ENCODE peak calls at places on chromosomes 12 and 14, in six cellular contexts. S, H, P, I, F and J are unnamed samples.
A peak's percentile ranks its signal among the peaks of the same experiment; 100 is the strongest.

GRCh38 chr12:32544893-32545292 is 134.2 kb upstream of the DNM1L start:
- DNase-seq in S (no peak), H (no peak), P (no peak), I (no peak), F (no peak), J (no peak)

GRCh38 chr12:15883536-15883935 is 1.3 kb downstream of the STRAP start:
- DNase-seq in S (no peak), H (no peak), P (no peak), I (no peak), F (no peak), J (no peak)

GRCh38 chr12:48336066-48336465 is 14.7 kb downstream of the ZNF641 start:
- DNase-seq in S (no peak), H (no peak), P (no peak), I (no peak), F (no peak), J (no peak)

GRCh38 chr12:3617565-3617964 is 126.6 kb downstream of the PRMT8 start:
- DNase-seq in S (no peak), H (no peak), P (no peak), I (no peak), F (no peak), J (no peak)

GRCh38 chr14:77257700-77258099 is 13.3 kb downstream of the NGB start:
- DNase-seq in S (no peak), H (no peak), P (no peak), I (no peak), F (no peak), J (no peak)

GRCh38 chr12:19799886-19800602 is 360.8 kb downstream of the AEBP2 start:
- DNase-seq in S (no peak), H (no peak), P (no peak), I (peak; percentile 56), F (no peak), J (peak; percentile 42)

GRCh38 chr14:57389646-57390036 is 745 bp upstream of the NAA30 start:
- DNase-seq in S (no peak), H (peak; percentile 59), P (no peak), I (no peak), F (no peak), J (no peak)

GRCh38 chr12:128069359-128069997 is 197.5 kb upstream of the TMEM132C start:
- DNase-seq in S (no peak), H (peak; percentile 93), P (no peak), I (peak; percentile 41), F (peak; percentile 34), J (peak; percentile 32)

GRCh38 chr12:121668750-121669524 is 517 bp downstream of the MORN3 start:
- DNase-seq in S (peak; percentile 37), H (no peak), P (no peak), I (peak; percentile 58), F (no peak), J (no peak)

GRCh38 chr14:87013583-87013982 is 979.4 kb downstream of the GALC start:
- DNase-seq in S (no peak), H (no peak), P (no peak), I (peak; percentile 37), F (no peak), J (peak; percentile 5)

GRCh38 chr14:103209054-103209453 is 85.8 kb downstream of the TNFAIP2 start:
- DNase-seq in S (no peak), H (no peak), P (no peak), I (no peak), F (no peak), J (no peak)

GRCh38 chr12:57604454-57605307 is at the start of gene DTX3:
- DNase-seq in S (peak; percentile 34), H (peak; percentile 61), P (no peak), I (no peak), F (no peak), J (no peak)